ENCODE peak calls at places on chromosomes 3 and 15, in eight cellular contexts. One of them, this sample, is unnamed.

GRCh38 chr3:108125550-108126071 is 34.8 kb upstream of the CD47 start:
- DNase-seq in T1000: no peak
- DNase-seq in EL: no peak
- DNase-seq in stimulated activated CD4-positive, alpha-beta T cell treated with anti-CD3 and anti-CD28 coated beads, Interleukin-1b, Interleukin-23, amount 100 ng/mL, for 48 hours: peak
- DNase-seq in GM12865: peak
- DNase-seq in CD8-positive, alpha-beta memory T cell: peak
- DNase-seq in glutamatergic neuron: no peak
- DNase-seq in RWPE1: no peak
- DNase-seq in this sample: no peak

GRCh38 chr3:159941043-159941994 is 47.3 kb upstream of the IL12A start:
- DNase-seq in T1000: no peak
- DNase-seq in EL: peak
- DNase-seq in stimulated activated CD4-positive, alpha-beta T cell treated with anti-CD3 and anti-CD28 coated beads, Interleukin-1b, Interleukin-23, amount 100 ng/mL, for 48 hours: no peak
- DNase-seq in GM12865: peak
- DNase-seq in CD8-positive, alpha-beta memory T cell: no peak
- DNase-seq in glutamatergic neuron: no peak
- DNase-seq in RWPE1: peak
- DNase-seq in this sample: no peak

GRCh38 chr15:70559840-70560239 is 203.5 kb downstream of the UACA start:
- DNase-seq in T1000: no peak
- DNase-seq in EL: no peak
- DNase-seq in stimulated activated CD4-positive, alpha-beta T cell treated with anti-CD3 and anti-CD28 coated beads, Interleukin-1b, Interleukin-23, amount 100 ng/mL, for 48 hours: no peak
- DNase-seq in GM12865: no peak
- DNase-seq in CD8-positive, alpha-beta memory T cell: no peak
- DNase-seq in glutamatergic neuron: no peak
- DNase-seq in RWPE1: no peak
- DNase-seq in this sample: no peak

GRCh38 chr3:38582941-38583645 is 66.4 kb downstream of the SCN5A start:
- DNase-seq in T1000: no peak
- DNase-seq in EL: no peak
- DNase-seq in stimulated activated CD4-positive, alpha-beta T cell treated with anti-CD3 and anti-CD28 coated beads, Interleukin-1b, Interleukin-23, amount 100 ng/mL, for 48 hours: no peak
- DNase-seq in GM12865: no peak
- DNase-seq in CD8-positive, alpha-beta memory T cell: no peak
- DNase-seq in glutamatergic neuron: no peak
- DNase-seq in RWPE1: no peak
- DNase-seq in this sample: no peak

GRCh38 chr3:78565712-78566111 is 1202.1 kb downstream of the ROBO1 start:
- DNase-seq in T1000: no peak
- DNase-seq in EL: no peak
- DNase-seq in stimulated activated CD4-positive, alpha-beta T cell treated with anti-CD3 and anti-CD28 coated beads, Interleukin-1b, Interleukin-23, amount 100 ng/mL, for 48 hours: no peak
- DNase-seq in GM12865: no peak
- DNase-seq in CD8-positive, alpha-beta memory T cell: no peak
- DNase-seq in glutamatergic neuron: no peak
- DNase-seq in RWPE1: no peak
- DNase-seq in this sample: no peak

GRCh38 chr3:88876724-88877123 is 230.7 kb upstream of the EPHA3 start:
- DNase-seq in T1000: no peak
- DNase-seq in EL: no peak
- DNase-seq in stimulated activated CD4-positive, alpha-beta T cell treated with anti-CD3 and anti-CD28 coated beads, Interleukin-1b, Interleukin-23, amount 100 ng/mL, for 48 hours: no peak
- DNase-seq in GM12865: no peak
- DNase-seq in CD8-positive, alpha-beta memory T cell: no peak
- DNase-seq in glutamatergic neuron: no peak
- DNase-seq in RWPE1: no peak
- DNase-seq in this sample: no peak

GRCh38 chr3:24523988-24524727 is 29.5 kb upstream of the THRB start:
- DNase-seq in T1000: no peak
- DNase-seq in EL: peak
- DNase-seq in stimulated activated CD4-positive, alpha-beta T cell treated with anti-CD3 and anti-CD28 coated beads, Interleukin-1b, Interleukin-23, amount 100 ng/mL, for 48 hours: no peak
- DNase-seq in GM12865: no peak
- DNase-seq in CD8-positive, alpha-beta memory T cell: no peak
- DNase-seq in glutamatergic neuron: no peak
- DNase-seq in RWPE1: peak
- DNase-seq in this sample: no peak

GRCh38 chr3:155303540-155303939 is 10.1 kb upstream of the STRIT1 start:
- DNase-seq in T1000: no peak
- DNase-seq in EL: no peak
- DNase-seq in stimulated activated CD4-positive, alpha-beta T cell treated with anti-CD3 and anti-CD28 coated beads, Interleukin-1b, Interleukin-23, amount 100 ng/mL, for 48 hours: no peak
- DNase-seq in GM12865: no peak
- DNase-seq in CD8-positive, alpha-beta memory T cell: no peak
- DNase-seq in glutamatergic neuron: no peak
- DNase-seq in RWPE1: no peak
- DNase-seq in this sample: no peak

GRCh38 chr15:38531509-38531908 is 33.1 kb downstream of the RASGRP1 start:
- DNase-seq in T1000: no peak
- DNase-seq in EL: peak
- DNase-seq in stimulated activated CD4-positive, alpha-beta T cell treated with anti-CD3 and anti-CD28 coated beads, Interleukin-1b, Interleukin-23, amount 100 ng/mL, for 48 hours: no peak
- DNase-seq in GM12865: no peak
- DNase-seq in CD8-positive, alpha-beta memory T cell: no peak
- DNase-seq in glutamatergic neuron: no peak
- DNase-seq in RWPE1: peak
- DNase-seq in this sample: no peak

GRCh38 chr3:194661374-194661773 is 10.6 kb downstream of the LSG1 start:
- DNase-seq in T1000: no peak
- DNase-seq in EL: no peak
- DNase-seq in stimulated activated CD4-positive, alpha-beta T cell treated with anti-CD3 and anti-CD28 coated beads, Interleukin-1b, Interleukin-23, amount 100 ng/mL, for 48 hours: no peak
- DNase-seq in GM12865: no peak
- DNase-seq in CD8-positive, alpha-beta memory T cell: no peak
- DNase-seq in glutamatergic neuron: no peak
- DNase-seq in RWPE1: no peak
- DNase-seq in this sample: no peak

GRCh38 chr15:68277131-68277604 is 377 bp upstream of the FEM1B start:
- DNase-seq in T1000: no peak
- DNase-seq in EL: peak
- DNase-seq in stimulated activated CD4-positive, alpha-beta T cell treated with anti-CD3 and anti-CD28 coated beads, Interleukin-1b, Interleukin-23, amount 100 ng/mL, for 48 hours: no peak
- DNase-seq in GM12865: no peak
- DNase-seq in CD8-positive, alpha-beta memory T cell: no peak
- DNase-seq in glutamatergic neuron: no peak
- DNase-seq in RWPE1: peak
- DNase-seq in this sample: no peak

GRCh38 chr3:80533553-80533952 is 765.8 kb upstream of the ROBO1 start:
- DNase-seq in T1000: no peak
- DNase-seq in EL: no peak
- DNase-seq in stimulated activated CD4-positive, alpha-beta T cell treated with anti-CD3 and anti-CD28 coated beads, Interleukin-1b, Interleukin-23, amount 100 ng/mL, for 48 hours: no peak
- DNase-seq in GM12865: no peak
- DNase-seq in CD8-positive, alpha-beta memory T cell: no peak
- DNase-seq in glutamatergic neuron: no peak
- DNase-seq in RWPE1: peak
- DNase-seq in this sample: no peak

GRCh38 chr3:68142331-68142887 is 488.0 kb upstream of the SUCLG2 start:
- DNase-seq in T1000: no peak
- DNase-seq in EL: no peak
- DNase-seq in stimulated activated CD4-positive, alpha-beta T cell treated with anti-CD3 and anti-CD28 coated beads, Interleukin-1b, Interleukin-23, amount 100 ng/mL, for 48 hours: no peak
- DNase-seq in GM12865: no peak
- DNase-seq in CD8-positive, alpha-beta memory T cell: peak
- DNase-seq in glutamatergic neuron: no peak
- DNase-seq in RWPE1: no peak
- DNase-seq in this sample: no peak

GRCh38 chr3:57892423-57892822 is 115.8 kb upstream of the FLNB start:
- DNase-seq in T1000: no peak
- DNase-seq in EL: no peak
- DNase-seq in stimulated activated CD4-positive, alpha-beta T cell treated with anti-CD3 and anti-CD28 coated beads, Interleukin-1b, Interleukin-23, amount 100 ng/mL, for 48 hours: no peak
- DNase-seq in GM12865: no peak
- DNase-seq in CD8-positive, alpha-beta memory T cell: no peak
- DNase-seq in glutamatergic neuron: no peak
- DNase-seq in RWPE1: peak
- DNase-seq in this sample: no peak

GRCh38 chr3:3154879-3155610 is 24.4 kb downstream of the CRBN start:
- DNase-seq in T1000: no peak
- DNase-seq in EL: no peak
- DNase-seq in stimulated activated CD4-positive, alpha-beta T cell treated with anti-CD3 and anti-CD28 coated beads, Interleukin-1b, Interleukin-23, amount 100 ng/mL, for 48 hours: no peak
- DNase-seq in GM12865: no peak
- DNase-seq in CD8-positive, alpha-beta memory T cell: no peak
- DNase-seq in glutamatergic neuron: no peak
- DNase-seq in RWPE1: no peak
- DNase-seq in this sample: no peak

GRCh38 chr15:55742498-55742926 is 440 bp downstream of the PRTG start:
- DNase-seq in T1000: peak
- DNase-seq in EL: peak
- DNase-seq in stimulated activated CD4-positive, alpha-beta T cell treated with anti-CD3 and anti-CD28 coated beads, Interleukin-1b, Interleukin-23, amount 100 ng/mL, for 48 hours: peak
- DNase-seq in GM12865: peak
- DNase-seq in CD8-positive, alpha-beta memory T cell: no peak
- DNase-seq in glutamatergic neuron: no peak
- DNase-seq in RWPE1: no peak
- DNase-seq in this sample: no peak

GRCh38 chr15:99485992-99486370 is 79.8 kb upstream of the MEF2A start:
- DNase-seq in T1000: no peak
- DNase-seq in EL: no peak
- DNase-seq in stimulated activated CD4-positive, alpha-beta T cell treated with anti-CD3 and anti-CD28 coated beads, Interleukin-1b, Interleukin-23, amount 100 ng/mL, for 48 hours: no peak
- DNase-seq in GM12865: no peak
- DNase-seq in CD8-positive, alpha-beta memory T cell: no peak
- DNase-seq in glutamatergic neuron: no peak
- DNase-seq in RWPE1: no peak
- DNase-seq in this sample: no peak

GRCh38 chr3:171972965-171973364 is 66.4 kb upstream of the FNDC3B start:
- DNase-seq in T1000: no peak
- DNase-seq in EL: no peak
- DNase-seq in stimulated activated CD4-positive, alpha-beta T cell treated with anti-CD3 and anti-CD28 coated beads, Interleukin-1b, Interleukin-23, amount 100 ng/mL, for 48 hours: no peak
- DNase-seq in GM12865: no peak
- DNase-seq in CD8-positive, alpha-beta memory T cell: no peak
- DNase-seq in glutamatergic neuron: no peak
- DNase-seq in RWPE1: no peak
- DNase-seq in this sample: no peak

GRCh38 chr15:31554261-31554660 is 227.6 kb downstream of the KLF13 start:
- DNase-seq in T1000: no peak
- DNase-seq in EL: peak
- DNase-seq in stimulated activated CD4-positive, alpha-beta T cell treated with anti-CD3 and anti-CD28 coated beads, Interleukin-1b, Interleukin-23, amount 100 ng/mL, for 48 hours: no peak
- DNase-seq in GM12865: peak
- DNase-seq in CD8-positive, alpha-beta memory T cell: no peak
- DNase-seq in glutamatergic neuron: no peak
- DNase-seq in RWPE1: peak
- DNase-seq in this sample: no peak

GRCh38 chr15:75024102-75024636 is 779 bp downstream of the PPCDC start:
- DNase-seq in T1000: no peak
- DNase-seq in EL: peak
- DNase-seq in stimulated activated CD4-positive, alpha-beta T cell treated with anti-CD3 and anti-CD28 coated beads, Interleukin-1b, Interleukin-23, amount 100 ng/mL, for 48 hours: no peak
- DNase-seq in GM12865: peak
- DNase-seq in CD8-positive, alpha-beta memory T cell: no peak
- DNase-seq in glutamatergic neuron: no peak
- DNase-seq in RWPE1: peak
- DNase-seq in this sample: no peak

GRCh38 chr15:73930371-73930770 is 4.1 kb downstream of the LOXL1 start:
- DNase-seq in T1000: peak
- DNase-seq in EL: peak
- DNase-seq in stimulated activated CD4-positive, alpha-beta T cell treated with anti-CD3 and anti-CD28 coated beads, Interleukin-1b, Interleukin-23, amount 100 ng/mL, for 48 hours: no peak
- DNase-seq in GM12865: no peak
- DNase-seq in CD8-positive, alpha-beta memory T cell: no peak
- DNase-seq in glutamatergic neuron: peak
- DNase-seq in RWPE1: no peak
- DNase-seq in this sample: no peak

This sample was measured in neural crest cell.